ENCODE peak calls at places on chromosomes 7 and 10, in four cellular contexts. U, M, S and J are unnamed samples.

GRCh38 chr10:113058175-113058961 is 108.3 kb downstream of the TCF7L2 start:
- DNase-seq in M (no peak), U (no peak), S (peak), J (no peak)

GRCh38 chr7:85287126-85287825 is 100.4 kb upstream of the SEMA3D start:
- DNase-seq in U (no peak), S (no peak), M (no peak), J (no peak)

GRCh38 chr10:33556581-33556980 is 222.1 kb upstream of the NRP1 start:
- DNase-seq in M (no peak), U (no peak), S (no peak), J (no peak)

GRCh38 chr10:93086289-93086688 is 12.6 kb downstream of the CYP26A1 start:
- DNase-seq in M (no peak), U (no peak), S (no peak), J (no peak)

GRCh38 chr10:128124813-128125403 is 1.3 kb downstream of the MKI67 start:
- DNase-seq in U (no peak), M (peak), S (no peak), J (no peak)

GRCh38 chr7:40572810-40573470 is 438.1 kb downstream of the SUGCT start:
- DNase-seq in U (no peak), M (no peak), S (no peak), J (no peak)

GRCh38 chr10:12492016-12492415 is 142.7 kb downstream of the CAMK1D start:
- DNase-seq in M (no peak), S (no peak), U (no peak), J (no peak)

GRCh38 chr10:11286261-11286989 is 268.8 kb downstream of the CELF2 start:
- DNase-seq in U (peak), S (no peak), M (no peak), J (peak)

GRCh38 chr7:132343196-132343595 is 233.1 kb downstream of the PLXNA4 start:
- DNase-seq in U (no peak), S (no peak), M (no peak), J (no peak)

GRCh38 chr7:26329520-26330269 is 38.0 kb downstream of the SNX10 start:
- DNase-seq in U (no peak), S (no peak), M (no peak), J (no peak)

GRCh38 chr7:21617916-21618390 is 75.1 kb downstream of the DNAH11 start:
- DNase-seq in U (no peak), M (no peak), S (peak), J (no peak)

GRCh38 chr7:44213872-44214595 is 13.3 kb downstream of the YKT6 start:
- DNase-seq in S (peak), M (peak), U (peak), J (peak)

GRCh38 chr7:112350596-112350995 is 99.7 kb upstream of the IFRD1 start:
- DNase-seq in M (no peak), S (no peak), U (no peak), J (no peak)

GRCh38 chr7:24419527-24419926 is 135.5 kb downstream of the NPY start:
- DNase-seq in M (no peak), S (no peak), U (no peak), J (no peak)

GRCh38 chr7:123533553-123533917 is 860 bp downstream of the IQUB start:
- DNase-seq in M (no peak), S (no peak), U (no peak), J (no peak)

GRCh38 chr10:132395704-132396494 is 1.1 kb upstream of the PWWP2B start:
- DNase-seq in S (peak), M (peak), U (no peak), J (no peak)

GRCh38 chr10:6781133-6781770 is 201.2 kb upstream of the PRKCQ start:
- DNase-seq in M (no peak), U (no peak), S (no peak), J (no peak)

GRCh38 chr10:10803273-10803672 is 214.4 kb upstream of the CELF2 start:
- DNase-seq in M (no peak), U (no peak), S (no peak), J (no peak)

GRCh38 chr7:150514748-150515222 is at the start of gene GIMAP7:
- DNase-seq in M (no peak), S (no peak), U (no peak), J (no peak)

GRCh38 chr7:24980695-24981543 is 941 bp upstream of the OSBPL3 start:
- DNase-seq in M (no peak), S (no peak), U (peak), J (peak)

GRCh38 chr7:64637521-64638445 is 28.1 kb upstream of the ZNF107 start:
- DNase-seq in M (no peak), U (no peak), S (no peak), J (no peak)

GRCh38 chr10:77555591-77556212 is 81.9 kb downstream of the KCNMA1 start:
- DNase-seq in U (no peak), S (no peak), M (no peak), J (no peak)

GRCh38 chr10:118045154-118045841 is 1.4 kb downstream of the RAB11FIP2 start:
- DNase-seq in M (no peak), S (no peak), U (no peak), J (no peak)

GRCh38 chr7:18189495-18190126 is 162.0 kb upstream of the PRPS1L1 start:
- DNase-seq in U (no peak), S (no peak), M (no peak), J (no peak)

GRCh38 chr7:142553216-142553615 is 196.1 kb upstream of the PRSS1 start:
- DNase-seq in M (no peak), S (no peak), U (no peak), J (no peak)

GRCh38 chr10:79436850-79437103 is 8.6 kb downstream of the ZCCHC24 start:
- DNase-seq in S (no peak), U (no peak), M (no peak), J (no peak)

GRCh38 chr10:57807906-57808305 is 459.8 kb downstream of the IPMK start:
- DNase-seq in M (no peak), S (no peak), U (no peak), J (no peak)

GRCh38 chr7:150988230-150989226 is 2.3 kb upstream of the NOS3 start:
- DNase-seq in S (no peak), U (peak), M (peak), J (peak)

GRCh38 chr7:922334-923107 is 32.0 kb downstream of the ADAP1 start:
- DNase-seq in M (no peak), S (no peak), U (no peak), J (no peak)

GRCh38 chr7:152759655-152760383 is at the start of gene ACTR3B:
- DNase-seq in U (peak), M (peak), S (peak), J (peak)

GRCh38 chr7:152761116-152761748 is 1.7 kb downstream of the ACTR3B start:
- DNase-seq in S (no peak), M (peak), U (no peak), J (no peak)

GRCh38 chr7:152756126-152756525 is 3.4 kb upstream of the ACTR3B start:
- DNase-seq in S (no peak), M (no peak), U (no peak), J (no peak)

GRCh38 chr7:152760384-152761115 is 998 bp downstream of the ACTR3B start:
- DNase-seq in S (no peak), U (no peak), M (peak), J (no peak)

DNA sequence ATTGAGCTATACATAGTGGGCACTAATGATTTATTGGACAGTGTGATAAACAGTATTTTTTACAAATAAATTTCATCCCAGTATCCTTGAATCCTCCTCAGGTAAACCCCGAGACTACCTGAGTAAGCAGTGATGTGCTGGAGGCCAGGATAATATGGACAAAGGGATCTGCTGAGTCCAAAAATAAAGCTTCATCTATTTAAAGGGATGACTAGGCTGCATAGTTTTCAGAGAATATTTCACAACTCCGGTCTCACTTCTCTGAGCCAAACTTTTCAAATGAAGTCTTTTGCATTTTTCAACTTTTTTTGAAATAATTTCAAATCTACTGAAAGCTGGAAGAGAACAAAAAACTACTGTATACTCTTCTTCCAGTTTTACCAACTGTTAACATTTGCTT is 2.5 kb downstream of the ACTR3B start:
- DNase-seq in U (no peak), M (no peak), S (no peak), J (no peak)
- TF ChIP-seq POLR2A in U (no peak), M (no peak), S (no peak), J (no peak)

GRCh38 chr10:86708068-86708782 is 39.9 kb downstream of the LDB3 start:
- DNase-seq in S (no peak), U (no peak), M (no peak), J (no peak)
- TF ChIP-seq POLR2AphosphoS5 in S (no peak), U (no peak), M (no peak), J (no peak)

DNA sequence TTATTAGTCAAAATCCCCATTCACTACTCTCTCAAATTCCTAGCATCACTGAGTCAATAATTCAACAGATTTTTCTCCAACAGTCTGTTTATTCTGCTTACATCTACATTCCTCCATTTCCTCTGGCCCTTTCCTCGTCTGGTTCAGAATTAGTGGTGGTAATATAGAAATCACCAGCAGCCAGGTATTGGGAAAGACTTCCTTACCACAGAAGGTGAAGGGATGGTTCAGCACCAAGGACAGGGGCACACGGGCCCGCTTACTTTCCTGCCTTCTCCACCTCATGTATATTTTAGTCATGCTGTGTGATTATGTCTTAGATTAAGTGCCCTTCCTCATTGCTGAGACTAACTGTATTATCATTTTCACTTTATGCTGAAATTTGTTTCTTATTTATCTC is 70.4 kb upstream of the APBB1IP start:
- DNase-seq in M (peak), S (peak), U (no peak), J (no peak)
- TF ChIP-seq TAF1 in M (no peak), S (no peak), U (no peak), J (no peak)

GRCh38 chr10:126041804-126042231 is 145.5 kb downstream of the FANK1 start:
- DNase-seq in U (peak), M (no peak), S (peak), J (peak)
- TF ChIP-seq POLR2A in U (peak), M (no peak), S (no peak), J (no peak)

GRCh38 chr10:88582806-88583583 is at the start of gene RNLS:
- DNase-seq in S (no peak), U (peak), M (peak), J (peak)
- TF ChIP-seq POLR2AphosphoS5 in S (no peak), U (peak), M (no peak), J (peak)

GRCh38 chr10:99360935-99361334 is 31.8 kb downstream of the CNNM1 start:
- DNase-seq in U (no peak), M (no peak), S (no peak), J (no peak)
- TF ChIP-seq TAF1 in U (no peak), M (no peak), S (no peak), J (no peak)

GRCh38 chr10:29317423-29318021 is 28.7 kb downstream of the LYZL1 start:
- DNase-seq in M (no peak), S (peak), U (no peak), J (no peak)
- TF ChIP-seq POLR2A in M (no peak), S (no peak), U (no peak), J (no peak)

DNA sequence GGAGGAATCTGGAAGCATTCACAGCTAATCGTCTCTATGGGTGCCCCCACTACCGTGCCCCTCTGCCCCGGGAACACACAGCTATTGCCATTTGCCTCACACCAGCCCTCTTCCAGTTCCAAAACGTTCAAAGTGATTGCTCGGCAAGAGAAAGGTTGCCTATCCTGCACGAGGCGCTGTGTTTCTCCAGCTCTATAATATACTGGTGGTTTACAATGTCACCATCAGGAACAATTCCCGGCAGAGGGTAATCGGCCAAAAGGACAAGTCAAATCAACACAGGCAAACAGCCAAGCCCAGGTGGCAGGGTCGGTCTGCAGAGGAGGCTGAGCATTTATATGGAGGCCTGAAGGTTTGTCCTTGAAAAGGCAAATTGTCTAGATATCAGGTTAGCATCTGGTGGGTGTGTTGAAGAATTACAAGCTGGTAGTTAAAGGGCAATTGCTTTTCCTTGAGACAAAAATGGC is 29.2 kb upstream of the TNS3 start:
- DNase-seq in M (no peak), S (peak), U (no peak), J (no peak)
- TF ChIP-seq POLR2AphosphoS5 in M (no peak), S (no peak), U (no peak), J (no peak)

GRCh38 chr10:44030681-44031080 is 354.2 kb downstream of the CXCL12 start:
- DNase-seq in M (no peak), U (no peak), S (no peak), J (no peak)
- TF ChIP-seq TAF1 in M (no peak), U (no peak), S (no peak), J (no peak)